ENCODE peak calls at places on chromosomes 5 and 9, in four cellular contexts. N is H54, W is ovary, R is fibroblast of mammary gland. S is an unnamed sample.

GRCh38 chr5:104513621-104514020 is 951.0 kb upstream of the NUDT12 start:
- DNase-seq in N (no peak), W (no peak), R (no peak), S (no peak)

GRCh38 chr5:168064933-168065622 is 226.4 kb upstream of the WWC1 start:
- DNase-seq in N (no peak), W (no peak), R (no peak), S (no peak)

GRCh38 chr5:93621340-93621872 is 38.4 kb downstream of the NR2F1 start:
- DNase-seq in N (peak), W (peak), R (peak), S (peak)

GRCh38 chr5:135360278-135361274 is 38.5 kb downstream of the MACROH2A1 start:
- DNase-seq in N (no peak), W (no peak), R (no peak), S (no peak)

GRCh38 chr9:136686794-136687711 is at the start of gene AGPAT2:
- DNase-seq in N (no peak), W (peak), R (no peak), S (peak)

GRCh38 chr9:132996526-132996925 is 18.0 kb downstream of the GFI1B start:
- DNase-seq in N (no peak), W (no peak), R (no peak), S (no peak)

GRCh38 chr5:79436224-79436623 is 77.7 kb downstream of the HOMER1 start:
- DNase-seq in N (no peak), W (no peak), R (peak), S (no peak)

GRCh38 chr9:134944351-134944802 is 26.7 kb upstream of the FCN1 start:
- DNase-seq in N (no peak), W (peak), R (peak), S (peak)

GRCh38 chr9:121992571-121993212 is 100.4 kb downstream of the TTLL11 start:
- DNase-seq in N (peak), W (peak), R (peak), S (no peak)

GRCh38 chr5:95384485-95385213 is 6.5 kb upstream of the FAM81B start:
- DNase-seq in N (no peak), W (no peak), R (no peak), S (no peak)

GRCh38 chr5:179766021-179766725 is 27.6 kb upstream of the LTC4S start:
- DNase-seq in N (no peak), W (no peak), R (peak), S (peak)

GRCh38 chr5:35776757-35777156 is 79.9 kb upstream of the IL7R start:
- DNase-seq in N (no peak), W (no peak), R (no peak), S (no peak)

GRCh38 chr5:15524712-15525111 is 24.7 kb downstream of the FBXL7 start:
- DNase-seq in N (no peak), W (no peak), R (no peak), S (no peak)

GRCh38 chr9:21690561-21690960 is 111.9 kb upstream of the MTAP start:
- DNase-seq in N (no peak), W (no peak), R (peak), S (no peak)